ENCODE peak calls at places on chromosomes 16 and 17, in seven cellular contexts. One of them, this sample, is unnamed.

GRCh38 chr17:45241315-45242011 is 19.8 kb downstream of the FMNL1 start:
- DNase-seq in iris pigment epithelial cell: no peak
- DNase-seq in activated CD4-positive, alpha-beta T cell treated with anti-CD3 and anti-CD28 coated beads, Interleukin-2, amount 50 U/mL, for 1 hour: no peak
- DNase-seq in pulmonary artery endothelial cell: no peak
- DNase-seq in LoVo: no peak
- DNase-seq in EL: no peak
- DNase-seq in stimulated activated CD8-positive, alpha-beta memory T cell treated with anti-CD3 and anti-CD28 coated beads, Interleukin-4, amount 100 ng/mL, for 1 hour: no peak
- DNase-seq in this sample: no peak

GRCh38 chr17:82881900-82882714 is 42.3 kb upstream of the ZNF750 start:
- DNase-seq in stimulated activated CD8-positive, alpha-beta memory T cell treated with anti-CD3 and anti-CD28 coated beads, Interleukin-4, amount 100 ng/mL, for 1 hour: no peak
- DNase-seq in EL: no peak
- DNase-seq in LoVo: no peak
- DNase-seq in pulmonary artery endothelial cell: no peak
- DNase-seq in iris pigment epithelial cell: no peak
- DNase-seq in activated CD4-positive, alpha-beta T cell treated with anti-CD3 and anti-CD28 coated beads, Interleukin-2, amount 50 U/mL, for 1 hour: no peak
- DNase-seq in this sample: no peak

GRCh38 chr16:84955427-84955826 is 55.9 kb downstream of the ZDHHC7 start:
- DNase-seq in pulmonary artery endothelial cell: no peak
- DNase-seq in LoVo: no peak
- DNase-seq in activated CD4-positive, alpha-beta T cell treated with anti-CD3 and anti-CD28 coated beads, Interleukin-2, amount 50 U/mL, for 1 hour: no peak
- DNase-seq in stimulated activated CD8-positive, alpha-beta memory T cell treated with anti-CD3 and anti-CD28 coated beads, Interleukin-4, amount 100 ng/mL, for 1 hour: no peak
- DNase-seq in EL: no peak
- DNase-seq in iris pigment epithelial cell: no peak
- DNase-seq in this sample: no peak

GRCh38 chr17:40730974-40731373 is 24.2 kb downstream of the KRT25 start:
- DNase-seq in stimulated activated CD8-positive, alpha-beta memory T cell treated with anti-CD3 and anti-CD28 coated beads, Interleukin-4, amount 100 ng/mL, for 1 hour: no peak
- DNase-seq in EL: no peak
- DNase-seq in pulmonary artery endothelial cell: no peak
- DNase-seq in activated CD4-positive, alpha-beta T cell treated with anti-CD3 and anti-CD28 coated beads, Interleukin-2, amount 50 U/mL, for 1 hour: no peak
- DNase-seq in iris pigment epithelial cell: no peak
- DNase-seq in LoVo: no peak
- DNase-seq in this sample: no peak

GRCh38 chr17:22193113-22193512 is 500.8 kb downstream of the KCNJ18 start:
- DNase-seq in pulmonary artery endothelial cell: no peak
- DNase-seq in EL: no peak
- DNase-seq in activated CD4-positive, alpha-beta T cell treated with anti-CD3 and anti-CD28 coated beads, Interleukin-2, amount 50 U/mL, for 1 hour: no peak
- DNase-seq in LoVo: no peak
- DNase-seq in stimulated activated CD8-positive, alpha-beta memory T cell treated with anti-CD3 and anti-CD28 coated beads, Interleukin-4, amount 100 ng/mL, for 1 hour: no peak
- DNase-seq in iris pigment epithelial cell: no peak
- DNase-seq in this sample: no peak

GRCh38 chr17:35052240-35052608 is 11.3 kb downstream of the RFFL start:
- DNase-seq in iris pigment epithelial cell: peak; percentile 73
- DNase-seq in EL: peak; percentile 46
- DNase-seq in LoVo: no peak
- DNase-seq in pulmonary artery endothelial cell: no peak
- DNase-seq in stimulated activated CD8-positive, alpha-beta memory T cell treated with anti-CD3 and anti-CD28 coated beads, Interleukin-4, amount 100 ng/mL, for 1 hour: no peak
- DNase-seq in activated CD4-positive, alpha-beta T cell treated with anti-CD3 and anti-CD28 coated beads, Interleukin-2, amount 50 U/mL, for 1 hour: no peak
- DNase-seq in this sample: no peak

GRCh38 chr17:21357281-21357680 is 18.9 kb upstream of the KCNJ12 start:
- DNase-seq in LoVo: no peak
- DNase-seq in iris pigment epithelial cell: no peak
- DNase-seq in activated CD4-positive, alpha-beta T cell treated with anti-CD3 and anti-CD28 coated beads, Interleukin-2, amount 50 U/mL, for 1 hour: no peak
- DNase-seq in EL: no peak
- DNase-seq in pulmonary artery endothelial cell: no peak
- DNase-seq in stimulated activated CD8-positive, alpha-beta memory T cell treated with anti-CD3 and anti-CD28 coated beads, Interleukin-4, amount 100 ng/mL, for 1 hour: no peak
- DNase-seq in this sample: no peak

GRCh38 chr16:4272114-4272954 is 489 bp downstream of the TFAP4 start:
- DNase-seq in pulmonary artery endothelial cell: no peak
- DNase-seq in LoVo: peak; percentile 45
- DNase-seq in EL: peak; percentile 45
- DNase-seq in iris pigment epithelial cell: peak; percentile 36
- DNase-seq in activated CD4-positive, alpha-beta T cell treated with anti-CD3 and anti-CD28 coated beads, Interleukin-2, amount 50 U/mL, for 1 hour: peak; percentile 31
- DNase-seq in stimulated activated CD8-positive, alpha-beta memory T cell treated with anti-CD3 and anti-CD28 coated beads, Interleukin-4, amount 100 ng/mL, for 1 hour: no peak
- DNase-seq in this sample: no peak

GRCh38 chr17:40461774-40462342 is 18.6 kb downstream of the IGFBP4 start:
- DNase-seq in pulmonary artery endothelial cell: no peak
- DNase-seq in activated CD4-positive, alpha-beta T cell treated with anti-CD3 and anti-CD28 coated beads, Interleukin-2, amount 50 U/mL, for 1 hour: no peak
- DNase-seq in LoVo: no peak
- DNase-seq in stimulated activated CD8-positive, alpha-beta memory T cell treated with anti-CD3 and anti-CD28 coated beads, Interleukin-4, amount 100 ng/mL, for 1 hour: no peak
- DNase-seq in EL: no peak
- DNase-seq in iris pigment epithelial cell: no peak
- DNase-seq in this sample: no peak

GRCh38 chr17:53191878-53192277 is 630.8 kb upstream of the KIF2B start:
- DNase-seq in activated CD4-positive, alpha-beta T cell treated with anti-CD3 and anti-CD28 coated beads, Interleukin-2, amount 50 U/mL, for 1 hour: no peak
- DNase-seq in LoVo: no peak
- DNase-seq in pulmonary artery endothelial cell: no peak
- DNase-seq in iris pigment epithelial cell: no peak
- DNase-seq in EL: no peak
- DNase-seq in stimulated activated CD8-positive, alpha-beta memory T cell treated with anti-CD3 and anti-CD28 coated beads, Interleukin-4, amount 100 ng/mL, for 1 hour: no peak
- DNase-seq in this sample: no peak

GRCh38 chr16:89397331-89397861 is 93.0 kb downstream of the ANKRD11 start:
- DNase-seq in iris pigment epithelial cell: no peak
- DNase-seq in LoVo: no peak
- DNase-seq in pulmonary artery endothelial cell: no peak
- DNase-seq in activated CD4-positive, alpha-beta T cell treated with anti-CD3 and anti-CD28 coated beads, Interleukin-2, amount 50 U/mL, for 1 hour: no peak
- DNase-seq in stimulated activated CD8-positive, alpha-beta memory T cell treated with anti-CD3 and anti-CD28 coated beads, Interleukin-4, amount 100 ng/mL, for 1 hour: no peak
- DNase-seq in EL: no peak
- DNase-seq in this sample: no peak